ENCODE peak calls at places on chromosomes 1 and 21, in five cellular contexts. P is Caco-2, F is hepatocyte, O is testis, A is heart right ventricle. S is an unnamed sample.

GRCh38 chr1:168303716-168304540 is 23.3 kb downstream of the TBX19 start:
- DNase-seq in P (no peak), F (no peak), O (no peak), A (no peak), S (peak)

GRCh38 chr1:22662318-22662717 is 9.3 kb downstream of the C1QB start:
- DNase-seq in P (peak), F (no peak), O (peak), A (no peak), S (no peak)

GRCh38 chr1:159860456-159860855 is 2.0 kb downstream of the VSIG8 start:
- DNase-seq in P (no peak), F (no peak), O (no peak), A (no peak), S (no peak)

GRCh38 chr1:119971710-119972570 is 75.6 kb upstream of the ADAM30 start:
- DNase-seq in P (no peak), F (no peak), O (no peak), A (no peak), S (peak)

GRCh38 chr1:154212083-154212482 is 6.0 kb upstream of the CFAP141 start:
- DNase-seq in P (no peak), F (no peak), O (no peak), A (peak), S (no peak)

GRCh38 chr1:240170245-240170644 is 78.6 kb downstream of the FMN2 start:
- DNase-seq in P (no peak), F (no peak), O (no peak), A (no peak), S (no peak)

GRCh38 chr1:29237906-29238600 is 1.7 kb downstream of the PTPRU start:
- DNase-seq in P (peak), F (peak), O (peak), A (peak), S (peak)

GRCh38 chr1:26350701-26351590 is 3.0 kb downstream of the CRYBG2 start:
- DNase-seq in P (peak), F (peak), O (no peak), A (no peak), S (no peak)

GRCh38 chr1:21289700-21290545 is at the start of gene ECE1:
- DNase-seq in P (peak), F (peak), O (peak), A (peak), S (peak)

DNA sequence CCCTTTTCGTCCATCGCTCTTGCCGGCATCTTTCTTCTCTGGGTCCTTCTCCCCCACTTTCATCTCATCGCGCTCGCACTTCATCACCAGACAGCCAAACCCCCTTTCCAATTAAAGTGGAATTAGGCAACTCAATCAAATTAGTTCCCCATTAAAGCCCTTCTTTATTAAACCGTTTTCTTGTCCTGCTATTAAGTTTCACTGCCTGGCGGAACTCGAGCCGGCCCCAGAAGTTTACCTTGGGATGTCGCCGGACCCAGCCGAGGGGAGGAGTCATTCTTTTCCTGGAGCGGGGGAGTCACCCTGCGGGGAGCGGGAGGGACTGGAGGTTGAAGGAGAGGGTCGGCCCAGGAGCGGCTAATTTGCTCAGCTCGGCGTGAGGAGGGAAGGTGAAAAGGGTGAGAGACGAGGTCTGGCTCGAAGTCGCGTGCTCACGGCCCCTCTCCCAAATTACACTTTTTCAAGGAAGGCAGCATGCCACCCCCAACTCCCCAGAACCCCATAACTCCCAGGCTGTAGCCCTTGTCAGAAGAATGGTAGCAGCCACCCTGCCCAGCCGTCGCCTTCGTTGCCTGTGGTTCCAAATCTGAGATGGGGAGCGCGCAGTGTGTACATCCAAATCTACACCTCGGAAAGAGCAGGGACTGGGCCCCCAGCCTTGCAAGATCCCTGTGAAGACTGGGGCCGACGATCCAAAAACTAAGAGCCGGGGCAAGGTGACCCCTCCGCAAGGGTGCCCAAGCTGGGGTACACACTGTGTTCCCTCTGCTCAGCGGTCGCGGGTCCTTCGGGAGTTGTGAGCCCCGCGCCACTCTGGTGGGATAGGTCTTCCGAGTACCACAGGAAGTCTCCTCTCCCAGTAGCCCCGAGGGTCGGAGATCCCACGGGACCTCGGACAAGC is 6.4 kb downstream of the DMRTA2 start:
- DNase-seq in P (no peak), F (no peak), O (no peak), A (no peak), S (no peak)
- H3K4me3 ChIP-seq in P (no peak), F (no peak), O (peak), A (no peak), S (no peak)

GRCh38 chr1:233940908-233941307 is 36.4 kb downstream of the SLC35F3 start:
- DNase-seq in P (no peak), F (no peak), O (no peak), A (no peak), S (no peak)
- TF ChIP-seq CTCF in P (no peak), F (no peak), O (no peak), A (no peak), S (no peak)

GRCh38 chr1:41537257-41537656 is 52.8 kb upstream of the EDN2 start:
- DNase-seq in P (no peak), F (no peak), O (no peak), A (no peak), S (no peak)
- H3K4me3 ChIP-seq in P (no peak), F (no peak), O (no peak), A (no peak), S (no peak)

GRCh38 chr21:28795251-28795650 is 197.4 kb downstream of the LTN1 start:
- DNase-seq in P (no peak), F (no peak), O (no peak), A (no peak), S (no peak)
- TF ChIP-seq CTCF in P (no peak), F (no peak), O (no peak), A (no peak), S (no peak)